ENCODE peak calls at places on chromosomes 13 and 19, in four cellular contexts. One of them, this sample, is unnamed. For H3K9me3, the result is how much of the 10 kb centered on the place peaks cover.

GRCh38 chr13:111201304-111201940 is 86.3 kb downstream of the ARHGEF7 start:
- DNase-seq in upper lobe of right lung: no peak
- DNase-seq in left ventricle myocardium inferior: no peak
- DNase-seq in thyroid gland: no peak
- DNase-seq in this sample: no peak

GRCh38 chr13:57627663-57628062 is 3.9 kb upstream of the PCDH17 start:
- DNase-seq in upper lobe of right lung: no peak
- DNase-seq in thyroid gland: no peak
- DNase-seq in left ventricle myocardium inferior: no peak
- DNase-seq in this sample: no peak

GRCh38 chr19:19657397-19657783 is 6.1 kb downstream of the ATP13A1 start:
- DNase-seq in thyroid gland: no peak
- DNase-seq in left ventricle myocardium inferior: no peak
- DNase-seq in upper lobe of right lung: no peak
- DNase-seq in this sample: no peak

GRCh38 chr19:34336781-34337271 is 28.2 kb upstream of the GPI start:
- DNase-seq in left ventricle myocardium inferior: no peak
- DNase-seq in upper lobe of right lung: no peak
- DNase-seq in thyroid gland: no peak
- DNase-seq in this sample: peak

GRCh38 chr19:38394488-38394887 is 6.0 kb downstream of the SPRED3 start:
- DNase-seq in upper lobe of right lung: no peak
- DNase-seq in left ventricle myocardium inferior: no peak
- DNase-seq in thyroid gland: no peak
- DNase-seq in this sample: peak

GRCh38 chr19:45922281-45922680 is 7.7 kb upstream of the NANOS2 start:
- DNase-seq in left ventricle myocardium inferior: no peak
- DNase-seq in thyroid gland: no peak
- DNase-seq in upper lobe of right lung: no peak
- DNase-seq in this sample: no peak

GRCh38 chr19:11373166-11373884 is 1.1 kb upstream of the SWSAP1 start:
- DNase-seq in left ventricle myocardium inferior: no peak
- DNase-seq in thyroid gland: peak
- DNase-seq in upper lobe of right lung: peak
- DNase-seq in this sample: no peak

GRCh38 chr19:34226036-34226435 is 28.3 kb upstream of the GARRE1 start:
- DNase-seq in thyroid gland: no peak
- DNase-seq in upper lobe of right lung: no peak
- DNase-seq in left ventricle myocardium inferior: no peak
- DNase-seq in this sample: no peak

GRCh38 chr13:99174533-99175100 is 26.0 kb upstream of the UBAC2 start:
- DNase-seq in left ventricle myocardium inferior: no peak
- DNase-seq in upper lobe of right lung: no peak
- DNase-seq in thyroid gland: no peak
- DNase-seq in this sample: no peak

GRCh38 chr13:27442071-27442647 is 8.2 kb downstream of the MTIF3 start:
- DNase-seq in left ventricle myocardium inferior: no peak
- DNase-seq in upper lobe of right lung: no peak
- DNase-seq in thyroid gland: peak
- DNase-seq in this sample: no peak

GRCh38 chr19:19147344-19147743 is 9.1 kb upstream of the TMEM161A start:
- DNase-seq in left ventricle myocardium inferior: no peak
- DNase-seq in upper lobe of right lung: no peak
- DNase-seq in thyroid gland: no peak
- DNase-seq in this sample: no peak

GRCh38 chr13:59442946-59443345 is 720.8 kb downstream of the DIAPH3 start:
- DNase-seq in left ventricle myocardium inferior: no peak
- DNase-seq in thyroid gland: no peak
- DNase-seq in upper lobe of right lung: no peak
- DNase-seq in this sample: no peak

GRCh38 chr13:41554180-41554579 is 96.8 kb downstream of the RGCC start:
- DNase-seq in left ventricle myocardium inferior: no peak
- DNase-seq in upper lobe of right lung: no peak
- DNase-seq in thyroid gland: no peak
- DNase-seq in this sample: no peak

GRCh38 chr13:72221276-72221962 is 354.4 kb upstream of the DACH1 start:
- DNase-seq in upper lobe of right lung: peak
- DNase-seq in thyroid gland: peak
- DNase-seq in left ventricle myocardium inferior: no peak
- DNase-seq in this sample: no peak

GRCh38 chr13:33053397-33054066 is 37.3 kb downstream of the KL start:
- DNase-seq in thyroid gland: no peak
- DNase-seq in upper lobe of right lung: no peak
- DNase-seq in left ventricle myocardium inferior: no peak
- DNase-seq in this sample: no peak

GRCh38 chr13:109180905-109181425 is 551.6 kb downstream of the MYO16 start:
- DNase-seq in upper lobe of right lung: no peak
- DNase-seq in thyroid gland: no peak
- DNase-seq in left ventricle myocardium inferior: no peak
- DNase-seq in this sample: no peak

GRCh38 chr13:26941345-26942174 is 181.0 kb upstream of the GPR12 start:
- DNase-seq in thyroid gland: no peak
- DNase-seq in upper lobe of right lung: no peak
- DNase-seq in left ventricle myocardium inferior: no peak
- DNase-seq in this sample: no peak

GRCh38 chr13:76892488-76892887 is 6.3 kb upstream of the KCTD12 start:
- DNase-seq in upper lobe of right lung: no peak
- DNase-seq in thyroid gland: no peak
- DNase-seq in left ventricle myocardium inferior: no peak
- DNase-seq in this sample: no peak

GRCh38 chr19:42233106-42233505 is 9.3 kb downstream of the GSK3A start:
- DNase-seq in thyroid gland: no peak
- DNase-seq in upper lobe of right lung: no peak
- DNase-seq in left ventricle myocardium inferior: no peak
- DNase-seq in this sample: no peak

GRCh38 chr19:16541526-16542044 is 652 bp downstream of the CHERP start:
- DNase-seq in thyroid gland: no peak
- DNase-seq in left ventricle myocardium inferior: no peak
- DNase-seq in upper lobe of right lung: no peak
- DNase-seq in this sample: no peak

GRCh38 chr13:113786262-113786841 is 27.3 kb downstream of the TMEM255B start:
- DNase-seq in upper lobe of right lung: peak
- DNase-seq in thyroid gland: no peak
- DNase-seq in left ventricle myocardium inferior: no peak
- DNase-seq in this sample: no peak

GRCh38 chr19:33698576-33699435 is 77.1 kb downstream of the CHST8 start:
- DNase-seq in left ventricle myocardium inferior: no peak
- DNase-seq in upper lobe of right lung: peak
- DNase-seq in thyroid gland: no peak
- DNase-seq in this sample: no peak

GRCh38 chr19:1026189-1027019 is at the start of gene CNN2:
- DNase-seq in thyroid gland: peak
- DNase-seq in left ventricle myocardium inferior: peak
- DNase-seq in upper lobe of right lung: peak
- DNase-seq in this sample: no peak

GRCh38 chr19:21474671-21475181 is 30.7 kb upstream of the ZNF429 start:
- DNase-seq in thyroid gland: peak
- DNase-seq in upper lobe of right lung: peak
- DNase-seq in left ventricle myocardium inferior: peak
- DNase-seq in this sample: peak

GRCh38 chr13:101415358-101416174 is 742 bp downstream of the NALCN start:
- DNase-seq in upper lobe of right lung: no peak
- DNase-seq in thyroid gland: peak
- DNase-seq in left ventricle myocardium inferior: no peak
- DNase-seq in this sample: no peak

GRCh38 chr13:93226623-93227279 is at the start of gene GPC6:
- DNase-seq in thyroid gland: no peak
- DNase-seq in left ventricle myocardium inferior: no peak
- DNase-seq in upper lobe of right lung: no peak
- DNase-seq in this sample: no peak

GRCh38 chr19:19488041-19488874 is 27.1 kb downstream of the TSSK6 start:
- DNase-seq in upper lobe of right lung: no peak
- DNase-seq in thyroid gland: no peak
- DNase-seq in left ventricle myocardium inferior: no peak
- DNase-seq in this sample: no peak

GRCh38 chr19:24101459-24102122 is 14.6 kb downstream of the ZNF254 start:
- DNase-seq in left ventricle myocardium inferior: no peak
- DNase-seq in thyroid gland: no peak
- DNase-seq in upper lobe of right lung: no peak
- DNase-seq in this sample: no peak

GRCh38 chr19:32188921-32189320 is 156.5 kb upstream of the ZNF507 start:
- DNase-seq in left ventricle myocardium inferior: no peak
- DNase-seq in thyroid gland: no peak
- DNase-seq in upper lobe of right lung: no peak
- DNase-seq in this sample: no peak

GRCh38 chr19:13906525-13906904 is 514 bp downstream of the CC2D1A start:
- DNase-seq in left ventricle myocardium inferior: no peak
- DNase-seq in upper lobe of right lung: peak
- DNase-seq in thyroid gland: peak
- DNase-seq in this sample: peak

GRCh38 chr13:73138276-73138950 is 79.6 kb downstream of the KLF5 start:
- DNase-seq in upper lobe of right lung: no peak
- DNase-seq in thyroid gland: peak
- DNase-seq in left ventricle myocardium inferior: no peak
- DNase-seq in this sample: no peak

GRCh38 chr19:48814895-48815294 is 4.1 kb upstream of the BCAT2 start:
- DNase-seq in thyroid gland: no peak
- DNase-seq in left ventricle myocardium inferior: no peak
- DNase-seq in upper lobe of right lung: no peak
- DNase-seq in this sample: no peak

GRCh38 chr13:111116830-111117229 is 1.7 kb downstream of the ARHGEF7 start:
- DNase-seq in upper lobe of right lung: no peak
- DNase-seq in thyroid gland: no peak
- DNase-seq in left ventricle myocardium inferior: no peak
- DNase-seq in this sample: no peak

GRCh38 chr13:41145136-41145908 is 12.7 kb upstream of the KBTBD6 start:
- DNase-seq in thyroid gland: no peak
- DNase-seq in left ventricle myocardium inferior: no peak
- DNase-seq in upper lobe of right lung: no peak
- DNase-seq in this sample: no peak

GRCh38 chr13:47215741-47216140 is 318.9 kb upstream of the HTR2A start:
- DNase-seq in thyroid gland: no peak
- DNase-seq in left ventricle myocardium inferior: no peak
- DNase-seq in upper lobe of right lung: no peak
- DNase-seq in this sample: no peak

GRCh38 chr19:18543814-18544475 is 572 bp upstream of the FKBP8 start:
- DNase-seq in thyroid gland: peak
- DNase-seq in upper lobe of right lung: peak
- DNase-seq in left ventricle myocardium inferior: no peak
- DNase-seq in this sample: peak

GRCh38 chr19:29712744-29713516 is 2.1 kb downstream of the C19orf12 start:
- DNase-seq in upper lobe of right lung: peak
- DNase-seq in thyroid gland: no peak
- DNase-seq in left ventricle myocardium inferior: no peak
- DNase-seq in this sample: no peak

GRCh38 chr19:29715695-29716581 is 877 bp upstream of the C19orf12 start:
- DNase-seq in upper lobe of right lung: no peak
- DNase-seq in thyroid gland: no peak
- DNase-seq in left ventricle myocardium inferior: no peak
- DNase-seq in this sample: no peak

GRCh38 chr19:29717051-29717450 is 2.0 kb upstream of the C19orf12 start:
- DNase-seq in upper lobe of right lung: no peak
- DNase-seq in left ventricle myocardium inferior: no peak
- DNase-seq in thyroid gland: no peak
- DNase-seq in this sample: no peak

GRCh38 chr19:29714371-29714952 is 599 bp downstream of the C19orf12 start:
- DNase-seq in thyroid gland: no peak
- DNase-seq in left ventricle myocardium inferior: no peak
- DNase-seq in upper lobe of right lung: peak
- DNase-seq in this sample: no peak

GRCh38 chr19:29714953-29715694 is at the start of gene C19orf12:
- DNase-seq in left ventricle myocardium inferior: peak
- DNase-seq in thyroid gland: peak
- DNase-seq in upper lobe of right lung: peak
- DNase-seq in this sample: peak
- H3K27ac ChIP-seq in left ventricle myocardium inferior: peak
- H3K27ac ChIP-seq in thyroid gland: peak
- H3K27ac ChIP-seq in upper lobe of right lung: peak
- H3K27ac ChIP-seq in this sample: peak

DNA sequence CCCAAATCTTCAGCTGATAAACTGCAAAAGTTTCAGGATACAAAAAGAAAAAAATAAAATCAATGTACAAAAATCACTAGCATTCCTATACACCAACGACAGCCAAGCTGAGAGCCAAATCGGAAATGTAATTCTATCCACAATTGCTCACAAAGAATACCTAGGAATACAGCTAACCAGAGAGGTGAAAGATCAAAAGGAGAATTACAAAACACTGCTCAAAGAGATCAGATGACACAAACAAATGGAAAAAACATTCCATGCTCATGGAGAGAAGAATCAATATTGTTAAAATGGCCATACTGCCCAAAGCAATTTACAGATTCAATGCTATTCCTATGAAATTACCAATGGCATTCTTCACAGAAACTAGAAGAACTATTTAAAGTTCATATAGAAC is 29.5 kb downstream of the NLRP11 start:
- DNase-seq in upper lobe of right lung: no peak
- DNase-seq in thyroid gland: no peak
- DNase-seq in left ventricle myocardium inferior: no peak
- DNase-seq in this sample: no peak
- H3K9me3 ChIP-seq in upper lobe of right lung: under half
- H3K9me3 ChIP-seq in thyroid gland: under half
- H3K9me3 ChIP-seq in left ventricle myocardium inferior: under half
- H3K9me3 ChIP-seq in this sample: under half

GRCh38 chr19:5719961-5720790 is at the start of the genes CATSPERD and LONP1:
- DNase-seq in upper lobe of right lung: peak
- DNase-seq in left ventricle myocardium inferior: peak
- DNase-seq in thyroid gland: peak
- DNase-seq in this sample: peak
- H3K27ac ChIP-seq in upper lobe of right lung: peak
- H3K27ac ChIP-seq in left ventricle myocardium inferior: peak
- H3K27ac ChIP-seq in thyroid gland: peak
- H3K27ac ChIP-seq in this sample: peak

DNA sequence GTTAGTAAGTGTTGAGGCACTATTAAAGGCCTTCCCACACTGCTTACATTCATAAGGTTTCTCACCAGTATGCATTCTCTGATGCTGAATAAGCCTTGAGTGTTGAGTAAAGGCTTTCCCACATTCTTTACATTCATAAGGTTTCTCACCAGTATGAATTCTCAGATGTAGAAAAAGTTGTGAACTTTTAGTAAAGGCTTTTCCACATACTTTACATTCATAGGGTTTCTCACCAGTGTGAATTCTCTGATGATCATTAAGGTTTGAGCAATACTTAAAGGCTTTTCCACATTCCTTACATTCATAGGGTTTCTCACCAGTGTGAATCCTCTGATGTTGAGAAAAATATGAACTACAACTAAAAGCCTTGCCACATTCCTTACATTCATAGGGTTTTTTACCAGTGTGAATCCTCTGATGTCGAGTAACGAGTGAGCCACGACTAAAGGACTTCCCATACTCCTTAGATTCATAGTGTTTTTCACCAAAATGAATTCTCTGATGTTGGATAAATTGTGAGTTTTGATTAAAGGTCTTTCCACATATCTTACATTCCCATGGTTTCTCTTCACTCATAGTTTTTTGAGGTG is 24.2 kb downstream of the ZNF829 start:
- DNase-seq in left ventricle myocardium inferior: no peak
- DNase-seq in thyroid gland: no peak
- DNase-seq in upper lobe of right lung: no peak
- DNase-seq in this sample: no peak
- H3K9me3 ChIP-seq in left ventricle myocardium inferior: half or more
- H3K9me3 ChIP-seq in thyroid gland: under half
- H3K9me3 ChIP-seq in upper lobe of right lung: half or more
- H3K9me3 ChIP-seq in this sample: half or more